ENCODE peak calls at places on chromosome 22, in ten cellular contexts. One of them, this sample, is unnamed.

GRCh38 chr22:48431536-48432315 is 1395.9 kb downstream of the BRD1 start:
- DNase-seq in non-pigmented ciliary epithelial cell: no peak
- DNase-seq in Ammon's horn: no peak
- DNase-seq in skeletal muscle cell: no peak
- DNase-seq in stimulated activated CD4-positive, alpha-beta T cell treated with anti-CD3 and anti-CD28 coated beads, Interleukin-12 subunit alpha, Interleukin-12 subunit beta, amount 100 ng/mL, for 4 hours: no peak
- DNase-seq in GM23248: no peak
- DNase-seq in M059J: no peak
- DNase-seq in lung: no peak
- DNase-seq in T-helper 9 cell: no peak
- DNase-seq in CD4-positive, alpha-beta T cell: no peak
- DNase-seq in this sample: no peak

GRCh38 chr22:45757068-45757467 is 85.4 kb downstream of the ATXN10 start:
- DNase-seq in non-pigmented ciliary epithelial cell: no peak
- DNase-seq in Ammon's horn: peak; percentile 70
- DNase-seq in skeletal muscle cell: no peak
- DNase-seq in stimulated activated CD4-positive, alpha-beta T cell treated with anti-CD3 and anti-CD28 coated beads, Interleukin-12 subunit alpha, Interleukin-12 subunit beta, amount 100 ng/mL, for 4 hours: no peak
- DNase-seq in GM23248: peak; percentile 58
- DNase-seq in M059J: no peak
- DNase-seq in lung: peak; percentile 35
- DNase-seq in T-helper 9 cell: no peak
- DNase-seq in CD4-positive, alpha-beta T cell: no peak
- DNase-seq in this sample: no peak

GRCh38 chr22:44698531-44699421 is 3.2 kb upstream of the PRR5 start:
- DNase-seq in non-pigmented ciliary epithelial cell: no peak
- DNase-seq in Ammon's horn: no peak
- DNase-seq in skeletal muscle cell: peak; percentile 56
- DNase-seq in stimulated activated CD4-positive, alpha-beta T cell treated with anti-CD3 and anti-CD28 coated beads, Interleukin-12 subunit alpha, Interleukin-12 subunit beta, amount 100 ng/mL, for 4 hours: no peak
- DNase-seq in GM23248: peak; percentile 94
- DNase-seq in M059J: peak; percentile 36
- DNase-seq in lung: no peak
- DNase-seq in T-helper 9 cell: no peak
- DNase-seq in CD4-positive, alpha-beta T cell: no peak
- DNase-seq in this sample: no peak

GRCh38 chr22:29004647-29005371 is 56.8 kb downstream of the C22orf31 start:
- DNase-seq in non-pigmented ciliary epithelial cell: no peak
- DNase-seq in Ammon's horn: peak; percentile 84
- DNase-seq in skeletal muscle cell: no peak
- DNase-seq in stimulated activated CD4-positive, alpha-beta T cell treated with anti-CD3 and anti-CD28 coated beads, Interleukin-12 subunit alpha, Interleukin-12 subunit beta, amount 100 ng/mL, for 4 hours: no peak
- DNase-seq in GM23248: no peak
- DNase-seq in M059J: no peak
- DNase-seq in lung: peak; percentile 43
- DNase-seq in T-helper 9 cell: no peak
- DNase-seq in CD4-positive, alpha-beta T cell: no peak
- DNase-seq in this sample: peak; percentile 31

GRCh38 chr22:45977551-45978274 is 751 bp upstream of the WNT7B start:
- DNase-seq in non-pigmented ciliary epithelial cell: no peak
- DNase-seq in Ammon's horn: no peak
- DNase-seq in skeletal muscle cell: no peak
- DNase-seq in stimulated activated CD4-positive, alpha-beta T cell treated with anti-CD3 and anti-CD28 coated beads, Interleukin-12 subunit alpha, Interleukin-12 subunit beta, amount 100 ng/mL, for 4 hours: no peak
- DNase-seq in GM23248: peak; percentile 53
- DNase-seq in M059J: peak; percentile 46
- DNase-seq in lung: no peak
- DNase-seq in T-helper 9 cell: no peak
- DNase-seq in CD4-positive, alpha-beta T cell: no peak
- DNase-seq in this sample: no peak

GRCh38 chr22:20720692-20721408 is 53.1 kb upstream of the SERPIND1 start:
- DNase-seq in non-pigmented ciliary epithelial cell: no peak
- DNase-seq in Ammon's horn: no peak
- DNase-seq in skeletal muscle cell: no peak
- DNase-seq in stimulated activated CD4-positive, alpha-beta T cell treated with anti-CD3 and anti-CD28 coated beads, Interleukin-12 subunit alpha, Interleukin-12 subunit beta, amount 100 ng/mL, for 4 hours: no peak
- DNase-seq in GM23248: no peak
- DNase-seq in M059J: no peak
- DNase-seq in lung: no peak
- DNase-seq in T-helper 9 cell: no peak
- DNase-seq in CD4-positive, alpha-beta T cell: no peak
- DNase-seq in this sample: no peak

GRCh38 chr22:45884201-45885067 is 92.5 kb downstream of the WNT7B start:
- DNase-seq in non-pigmented ciliary epithelial cell: no peak
- DNase-seq in Ammon's horn: no peak
- DNase-seq in skeletal muscle cell: no peak
- DNase-seq in stimulated activated CD4-positive, alpha-beta T cell treated with anti-CD3 and anti-CD28 coated beads, Interleukin-12 subunit alpha, Interleukin-12 subunit beta, amount 100 ng/mL, for 4 hours: no peak
- DNase-seq in GM23248: no peak
- DNase-seq in M059J: no peak
- DNase-seq in lung: no peak
- DNase-seq in T-helper 9 cell: no peak
- DNase-seq in CD4-positive, alpha-beta T cell: no peak
- DNase-seq in this sample: no peak

GRCh38 chr22:39205344-39206021 is 39.3 kb downstream of the PDGFB start:
- DNase-seq in non-pigmented ciliary epithelial cell: peak; percentile 20
- DNase-seq in Ammon's horn: no peak
- DNase-seq in skeletal muscle cell: no peak
- DNase-seq in stimulated activated CD4-positive, alpha-beta T cell treated with anti-CD3 and anti-CD28 coated beads, Interleukin-12 subunit alpha, Interleukin-12 subunit beta, amount 100 ng/mL, for 4 hours: no peak
- DNase-seq in GM23248: peak; percentile 81
- DNase-seq in M059J: peak; percentile 86
- DNase-seq in lung: no peak
- DNase-seq in T-helper 9 cell: peak; percentile 14
- DNase-seq in CD4-positive, alpha-beta T cell: no peak
- DNase-seq in this sample: no peak

GRCh38 chr22:42365337-42365865 is 66.8 kb downstream of the NFAM1 start:
- DNase-seq in non-pigmented ciliary epithelial cell: no peak
- DNase-seq in Ammon's horn: no peak
- DNase-seq in skeletal muscle cell: no peak
- DNase-seq in stimulated activated CD4-positive, alpha-beta T cell treated with anti-CD3 and anti-CD28 coated beads, Interleukin-12 subunit alpha, Interleukin-12 subunit beta, amount 100 ng/mL, for 4 hours: no peak
- DNase-seq in GM23248: no peak
- DNase-seq in M059J: no peak
- DNase-seq in lung: no peak
- DNase-seq in T-helper 9 cell: no peak
- DNase-seq in CD4-positive, alpha-beta T cell: no peak
- DNase-seq in this sample: no peak

GRCh38 chr22:29581799-29582198 is 886 bp upstream of the NIPSNAP1 start:
- DNase-seq in non-pigmented ciliary epithelial cell: no peak
- DNase-seq in Ammon's horn: no peak
- DNase-seq in skeletal muscle cell: no peak
- DNase-seq in stimulated activated CD4-positive, alpha-beta T cell treated with anti-CD3 and anti-CD28 coated beads, Interleukin-12 subunit alpha, Interleukin-12 subunit beta, amount 100 ng/mL, for 4 hours: no peak
- DNase-seq in GM23248: no peak
- DNase-seq in M059J: no peak
- DNase-seq in lung: peak; percentile 43
- DNase-seq in T-helper 9 cell: no peak
- DNase-seq in CD4-positive, alpha-beta T cell: no peak
- DNase-seq in this sample: no peak